ENCODE peak calls at places on chromosomes 1 and 21, in eight cellular contexts. O, W, R, T, D, F, S and B are unnamed samples.
A peak's percentile ranks its signal among the peaks of the same experiment; 100 is the strongest.

GRCh38 chr1:240790851-240791250 is 178.9 kb upstream of the GREM2 start:
- DNase-seq in D (no peak), R (no peak), S (no peak), O (no peak), T (no peak), F (no peak), W (no peak), B (no peak)

GRCh38 chr1:1400576-1401456 is 1.7 kb upstream of the CCNL2 start:
- DNase-seq in W (no peak), D (no peak), T (no peak), R (no peak), O (no peak), S (no peak), F (no peak), B (no peak)

GRCh38 chr1:158146165-158146564 is 34.5 kb upstream of the CD1D start:
- DNase-seq in S (peak; percentile 93), R (no peak), D (no peak), W (no peak), T (no peak), F (no peak), O (no peak), B (no peak)

GRCh38 chr21:17784604-17785402 is 34.4 kb downstream of the C21orf91 start:
- DNase-seq in F (no peak), T (no peak), O (no peak), W (peak; percentile 41), D (no peak), S (no peak), R (no peak), B (no peak)

GRCh38 chr21:42234464-42235241 is 15.7 kb downstream of the ABCG1 start:
- DNase-seq in T (peak; percentile 89), R (peak; percentile 90), D (peak; percentile 81), W (peak; percentile 66), F (peak; percentile 24), O (peak; percentile 58), S (peak; percentile 56), B (peak; percentile 91)

GRCh38 chr1:95286479-95286878 is 52.5 kb downstream of the RWDD3 start:
- DNase-seq in F (peak; percentile 20), R (no peak), D (no peak), O (no peak), S (no peak), T (no peak), W (no peak), B (no peak)

GRCh38 chr1:230326971-230327891 is 98.9 kb downstream of the PGBD5 start:
- DNase-seq in T (no peak), O (no peak), W (no peak), R (no peak), F (no peak), S (no peak), D (no peak), B (no peak)

GRCh38 chr1:34162852-34163766 is 1.9 kb downstream of the CSMD2 start:
- DNase-seq in R (no peak), O (no peak), D (peak; percentile 84), W (peak; percentile 98), S (peak; percentile 83), F (peak; percentile 52), T (no peak), B (no peak)